ENCODE peak calls at places on chromosome 1, in four cellular contexts. T, V, F and Y are unnamed samples.

GRCh38 chr1:24085546-24085945 is 26.4 kb downstream of the MYOM3 start:
- DNase-seq in F (no peak), V (no peak), T (no peak), Y (no peak)

GRCh38 chr1:53587252-53587992 is 128.2 kb downstream of the DMRTB1 start:
- DNase-seq in F (peak; percentile 17), T (peak; percentile 33), V (no peak), Y (no peak)

GRCh38 chr1:42935971-42936308 is 22.7 kb downstream of the SLC2A1 start:
- DNase-seq in F (no peak), T (no peak), V (no peak), Y (no peak)

GRCh38 chr1:183812686-183813569 is 8.0 kb downstream of the RGL1 start:
- DNase-seq in T (no peak), F (no peak), V (no peak), Y (no peak)

GRCh38 chr1:23273450-23274133 is 56.3 kb upstream of the HTR1D start:
- DNase-seq in F (no peak), V (no peak), T (no peak), Y (no peak)

GRCh38 chr1:39800471-39800835 is 11.8 kb upstream of the BMP8B start:
- DNase-seq in V (no peak), T (peak; percentile 18), F (no peak), Y (no peak)

GRCh38 chr1:44568128-44568900 is 106.0 kb downstream of the TMEM53 start:
- DNase-seq in F (no peak), V (no peak), T (no peak), Y (no peak)

GRCh38 chr1:21539933-21540332 is 30.7 kb downstream of the ALPL start:
- DNase-seq in T (no peak), V (no peak), F (peak; percentile 36), Y (peak; percentile 95)

GRCh38 chr1:15260418-15261154 is 13.6 kb downstream of the FHAD1 start:
- DNase-seq in F (no peak), T (no peak), V (no peak), Y (no peak)

GRCh38 chr1:185349556-185349955 is 32.5 kb upstream of the IVNS1ABP start:
- DNase-seq in T (no peak), F (no peak), V (no peak), Y (no peak)

GRCh38 chr1:185350027-185350442 is 33.0 kb upstream of the IVNS1ABP start:
- DNase-seq in V (no peak), T (no peak), F (no peak), Y (no peak)

GRCh38 chr1:185348995-185349394 is 32.0 kb upstream of the IVNS1ABP start:
- DNase-seq in T (no peak), V (no peak), F (no peak), Y (no peak)

GRCh38 chr1:185345913-185346717 is 29.1 kb upstream of the IVNS1ABP start:
- DNase-seq in T (no peak), F (no peak), V (no peak), Y (no peak)

DNA sequence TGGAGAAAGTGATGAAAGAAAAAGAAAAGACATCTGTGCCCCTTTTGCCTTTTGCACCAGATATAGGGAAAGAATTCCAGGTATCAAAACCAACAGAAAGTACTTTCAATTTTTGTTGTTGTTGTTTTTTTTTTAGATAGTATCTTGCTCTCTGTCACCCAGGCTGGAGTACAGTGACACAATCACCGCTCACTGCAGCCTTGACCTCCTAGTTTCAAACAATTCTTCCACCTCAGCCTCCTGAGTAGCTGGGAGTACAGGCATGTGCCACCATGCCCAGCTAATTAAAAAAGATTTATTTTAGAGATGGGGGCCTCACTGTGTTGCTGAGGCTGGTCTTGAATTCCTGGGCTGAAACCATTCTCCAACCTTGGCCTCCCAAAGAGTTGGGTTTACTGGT is 31.3 kb upstream of the IVNS1ABP start:
- DNase-seq in F (no peak), T (no peak), V (no peak), Y (no peak)
- TF ChIP-seq POLR2AphosphoS5 in F (no peak), T (no peak), V (no peak), Y (no peak)

DNA sequence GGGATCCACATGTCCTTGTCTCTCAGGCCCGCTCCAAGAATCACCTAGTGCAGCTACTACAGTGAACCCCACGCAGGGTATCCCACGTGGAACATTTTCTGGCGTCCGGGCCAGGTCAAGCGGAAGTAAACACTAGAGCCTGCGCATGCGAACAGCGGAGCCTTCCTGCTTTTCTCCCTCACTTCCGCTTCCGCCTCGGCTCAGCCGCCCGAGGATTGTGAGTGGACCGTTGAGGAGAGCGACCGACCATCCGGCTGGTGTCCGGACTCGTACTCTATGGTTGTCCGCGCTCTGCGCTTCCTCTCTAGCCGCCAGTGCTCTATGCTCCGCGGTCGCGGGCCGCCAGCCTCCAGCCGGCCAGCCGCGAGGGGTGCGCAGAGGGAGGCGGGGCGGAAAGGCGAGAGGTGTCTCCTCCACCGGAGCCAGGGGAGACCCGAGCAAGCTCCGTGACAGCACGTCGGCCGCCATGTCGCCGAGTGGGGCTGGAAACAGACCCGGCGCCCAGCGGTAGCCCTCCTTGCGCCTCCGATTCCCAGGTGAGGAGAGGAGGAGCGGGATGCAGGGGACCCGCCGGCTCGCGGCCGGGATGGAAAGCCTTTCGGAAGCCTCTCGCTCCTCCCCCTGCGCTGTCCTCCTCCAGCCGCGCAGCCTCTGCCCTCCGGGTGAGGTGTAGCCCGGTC is at the start of the genes CNST and TFB2M:
- DNase-seq in V (peak; percentile 72), F (peak; percentile 98), T (peak; percentile 99), Y (peak; percentile 97)
- TF ChIP-seq POLR2A in V (peak; percentile 85), F (no peak), T (peak; percentile 87), Y (peak; percentile 83)

DNA sequence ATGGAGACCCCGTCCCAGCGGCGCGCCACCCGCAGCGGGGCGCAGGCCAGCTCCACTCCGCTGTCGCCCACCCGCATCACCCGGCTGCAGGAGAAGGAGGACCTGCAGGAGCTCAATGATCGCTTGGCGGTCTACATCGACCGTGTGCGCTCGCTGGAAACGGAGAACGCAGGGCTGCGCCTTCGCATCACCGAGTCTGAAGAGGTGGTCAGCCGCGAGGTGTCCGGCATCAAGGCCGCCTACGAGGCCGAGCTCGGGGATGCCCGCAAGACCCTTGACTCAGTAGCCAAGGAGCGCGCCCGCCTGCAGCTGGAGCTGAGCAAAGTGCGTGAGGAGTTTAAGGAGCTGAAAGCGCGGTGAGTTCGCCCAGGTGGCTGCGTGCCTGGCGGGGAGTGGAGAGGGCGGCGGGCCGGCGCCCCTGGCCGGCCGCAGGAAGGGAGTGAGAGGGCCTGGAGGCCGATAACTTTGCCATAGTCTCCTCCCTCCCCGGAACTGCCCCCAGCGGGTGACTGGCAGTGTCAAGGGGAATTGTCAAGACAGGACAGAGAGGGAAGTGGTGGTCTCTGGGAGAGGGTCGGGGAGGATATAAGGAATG is 505 bp downstream of the LMNA start:
- DNase-seq in T (no peak), V (no peak), F (peak; percentile 57), Y (no peak)
- TF ChIP-seq POLR2AphosphoS5 in T (peak; percentile 9), V (no peak), F (no peak), Y (no peak)

GRCh38 chr1:204127597-204128242 is 24.1 kb downstream of the ETNK2 start:
- DNase-seq in V (no peak), F (peak; percentile 72), T (peak; percentile 91), Y (no peak)

GRCh38 chr1:204130178-204130577 is 21.7 kb downstream of the ETNK2 start:
- DNase-seq in F (peak; percentile 71), T (no peak), V (no peak), Y (peak; percentile 51)

GRCh38 chr1:204128464-204128963 is 23.3 kb downstream of the ETNK2 start:
- DNase-seq in T (no peak), F (no peak), V (no peak), Y (no peak)

GRCh38 chr1:204130989-204131892 is 20.6 kb downstream of the ETNK2 start:
- DNase-seq in F (no peak), V (no peak), T (no peak), Y (peak; percentile 34)

GRCh38 chr1:204128964-204129896 is 22.6 kb downstream of the ETNK2 start:
- DNase-seq in F (peak; percentile 78), T (peak; percentile 91), V (peak; percentile 91), Y (peak; percentile 89)
- TF ChIP-seq POLR2A in F (no peak), T (no peak), V (no peak), Y (peak; percentile 17)

DNA sequence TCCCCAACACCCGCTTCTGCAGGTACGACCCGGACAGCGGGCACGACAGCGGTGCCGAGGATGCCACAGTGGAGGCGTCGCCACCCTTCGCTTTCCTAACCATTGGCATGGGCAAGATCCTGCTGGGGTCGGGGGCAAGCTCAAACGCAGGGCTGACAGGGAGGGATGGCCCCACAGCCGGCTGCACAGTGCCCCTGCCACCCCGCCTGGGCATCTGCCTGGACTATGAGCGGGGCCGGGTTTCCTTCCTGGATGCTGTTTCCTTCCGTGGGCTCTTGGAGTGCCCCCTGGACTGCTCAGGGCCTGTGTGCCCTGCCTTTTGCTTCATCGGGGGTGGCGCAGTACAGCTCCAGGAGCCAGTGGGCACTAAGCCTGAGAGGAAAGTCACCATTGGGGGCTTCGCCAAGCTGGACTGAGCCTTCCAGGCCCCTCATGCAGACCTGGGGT is 10.1 kb downstream of the TRIM46 start:
- DNase-seq in T (peak; percentile 58), V (no peak), F (no peak), Y (no peak)
- TF ChIP-seq POLR2AphosphoS5 in T (no peak), V (no peak), F (no peak), Y (no peak)